ENCODE peak calls at places on chromosomes 16 and 17, in eight cellular contexts. A is fibroblast of lung; D is thoracic aorta; R is GM13977; E is activated CD8-positive, alpha-beta T cell treated with anti-CD3 and anti-CD28 coated beads for 36 hours; M is neural progenitor cell; B is neural crest cell; N is AG04450. L is an unnamed sample.

GRCh38 chr16:88938933-88939813 is 37.8 kb downstream of the CBFA2T3 start:
- DNase-seq in A (no peak), D (no peak), R (peak), E (peak), M (no peak), B (no peak), N (no peak), L (no peak)

GRCh38 chr17:6070895-6071511 is 824 bp downstream of the WSCD1 start:
- DNase-seq in A (peak), D (no peak), R (peak), E (no peak), M (peak), B (peak), N (no peak), L (no peak)

GRCh38 chr17:46851029-46851741 is at the start of gene WNT9B:
- DNase-seq in A (no peak), D (no peak), R (no peak), E (no peak), M (peak), B (no peak), N (no peak), L (no peak)

GRCh38 chr16:85729452-85729851 is 21.4 kb downstream of the C16orf74 start:
- DNase-seq in A (peak), D (no peak), R (no peak), E (no peak), M (no peak), B (no peak), N (no peak), L (no peak)

GRCh38 chr17:9064311-9064834 is 43.1 kb downstream of the NTN1 start:
- DNase-seq in A (no peak), D (no peak), R (no peak), E (no peak), M (no peak), B (no peak), N (no peak), L (no peak)

GRCh38 chr17:77734371-77735050 is 224.0 kb upstream of the TNRC6C start:
- DNase-seq in A (peak), D (peak), R (no peak), E (no peak), M (peak), B (no peak), N (no peak), L (peak)

GRCh38 chr17:68320311-68320865 is 29.1 kb downstream of the ARSG start:
- DNase-seq in A (no peak), D (no peak), R (no peak), E (no peak), M (no peak), B (no peak), N (no peak), L (no peak)

GRCh38 chr17:2883544-2884203 is 87.4 kb downstream of the RAP1GAP2 start:
- DNase-seq in A (peak), D (no peak), R (no peak), E (no peak), M (no peak), B (no peak), N (no peak), L (no peak)

GRCh38 chr17:56638536-56639177 is 45.2 kb downstream of the NOG start:
- DNase-seq in A (no peak), D (no peak), R (no peak), E (no peak), M (no peak), B (no peak), N (no peak), L (no peak)

GRCh38 chr16:68069511-68070248 is 15.5 kb upstream of the NFATC3 start:
- DNase-seq in A (no peak), D (no peak), R (no peak), E (peak), M (no peak), B (no peak), N (no peak), L (no peak)

GRCh38 chr16:48641770-48642169 is 31.8 kb upstream of the N4BP1 start:
- DNase-seq in A (no peak), D (no peak), R (no peak), E (no peak), M (no peak), B (no peak), N (no peak), L (no peak)

GRCh38 chr17:61757168-61757567 is 106.2 kb downstream of the BRIP1 start:
- DNase-seq in A (no peak), D (no peak), R (no peak), E (no peak), M (no peak), B (no peak), N (no peak), L (no peak)

GRCh38 chr17:17603178-17603894 is 11.8 kb upstream of the PEMT start:
- DNase-seq in A (no peak), D (no peak), R (no peak), E (no peak), M (no peak), B (no peak), N (no peak), L (no peak)

GRCh38 chr17:50272711-50273653 is 1.3 kb upstream of the TMEM92 start:
- DNase-seq in A (peak), D (no peak), R (peak), E (peak), M (peak), B (peak), N (no peak), L (peak)

GRCh38 chr16:27453476-27453825 is 51.5 kb downstream of the IL21R start:
- DNase-seq in A (no peak), D (no peak), R (no peak), E (no peak), M (no peak), B (no peak), N (no peak), L (no peak)

DNA sequence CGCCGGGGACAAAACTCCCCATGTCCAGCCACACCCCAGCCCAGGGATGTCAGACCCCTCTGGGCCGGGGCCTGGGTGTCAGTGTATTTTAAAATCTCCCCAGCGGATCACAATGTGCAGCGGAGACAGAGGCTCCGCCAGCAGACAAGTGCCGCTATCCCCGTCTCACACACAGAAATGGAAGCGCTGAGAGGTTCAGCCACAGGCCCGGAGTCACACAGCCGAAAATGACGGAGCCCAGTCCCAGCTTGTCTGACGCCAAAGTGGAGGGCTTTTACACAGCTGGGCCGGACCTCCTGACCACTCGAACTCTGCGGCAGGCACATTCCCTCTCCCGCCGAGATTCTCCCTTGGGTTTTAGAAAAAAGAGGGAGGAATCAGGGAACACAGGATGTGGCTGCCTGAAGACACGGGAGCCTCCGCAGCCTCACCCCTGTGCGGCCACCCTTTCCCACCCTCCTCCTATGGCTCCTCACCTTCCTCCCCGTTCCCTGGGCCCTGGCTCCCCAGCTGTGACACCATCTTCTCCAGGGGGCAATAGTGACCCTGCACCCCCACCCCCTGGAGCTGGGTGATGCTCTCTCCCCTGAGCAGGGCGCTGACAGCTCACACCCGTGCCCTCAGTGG is 6.8 kb upstream of the OSGIN1 start:
- DNase-seq in A (no peak), D (no peak), R (no peak), E (no peak), M (no peak), B (no peak), N (no peak), L (no peak)
- TF ChIP-seq CTCF in A (no peak), D (no peak), R (no peak), E (no peak), M (no peak), B (no peak), N (no peak), L (no peak)

GRCh38 chr17:48663134-48663924 is 37.2 kb upstream of the HOXB9 start:
- DNase-seq in A (no peak), D (no peak), R (no peak), E (no peak), M (no peak), B (no peak), N (no peak), L (no peak)
- TF ChIP-seq CTCF in A (no peak), D (no peak), R (no peak), E (no peak), M (peak), B (no peak), N (no peak), L (no peak)

GRCh38 chr16:19014456-19014855 is 30.7 kb downstream of the TMC7 start:
- DNase-seq in A (no peak), D (no peak), R (no peak), E (no peak), M (no peak), B (no peak), N (no peak), L (no peak)
- TF ChIP-seq CTCF in A (no peak), D (no peak), R (no peak), E (no peak), M (no peak), B (no peak), N (no peak), L (no peak)

DNA sequence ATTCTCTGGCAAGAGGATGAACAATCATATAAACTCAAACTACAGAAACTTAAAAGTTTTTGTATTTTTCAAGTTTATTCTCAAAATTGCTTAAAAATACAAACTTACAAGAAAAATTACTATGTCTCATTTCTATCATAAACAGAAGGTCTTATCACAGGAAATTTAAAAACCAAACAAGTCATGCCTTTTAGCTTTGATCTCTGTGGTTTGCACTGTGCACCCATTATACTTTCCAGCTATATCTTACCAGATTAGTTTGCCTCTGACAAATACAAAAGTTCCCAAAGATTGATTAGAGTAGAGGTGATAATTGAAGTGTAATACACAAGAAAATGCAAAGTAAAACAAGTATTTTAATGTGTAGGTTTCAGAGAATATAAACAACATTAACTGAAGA is 117.4 kb downstream of the MYO1D start:
- DNase-seq in A (no peak), D (no peak), R (no peak), E (no peak), M (no peak), B (no peak), N (no peak), L (no peak)
- TF ChIP-seq CTCF in A (no peak), D (no peak), R (no peak), E (no peak), M (no peak), B (no peak), N (no peak), L (no peak)

DNA sequence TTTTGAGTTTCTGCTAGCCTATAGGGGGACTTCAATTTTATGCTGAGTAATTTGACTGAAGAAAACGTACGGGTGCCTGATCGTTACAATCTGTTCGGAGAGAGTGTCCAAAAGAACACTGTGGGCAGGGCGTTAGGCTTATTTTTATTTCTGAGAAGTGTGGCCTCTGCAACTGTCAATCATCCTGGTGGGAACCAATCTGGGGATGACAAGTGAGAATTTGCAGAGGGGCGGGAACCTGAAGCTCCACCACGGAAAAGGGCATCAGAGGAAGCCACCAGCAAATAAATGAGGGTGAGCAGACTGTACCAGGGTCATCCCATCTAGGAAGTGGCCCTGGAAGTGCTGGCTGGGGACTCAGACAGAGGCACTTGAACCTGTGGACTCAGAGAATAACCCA is 12.0 kb upstream of the CDYL2 start:
- DNase-seq in A (no peak), D (no peak), R (no peak), E (no peak), M (no peak), B (no peak), N (no peak), L (no peak)
- TF ChIP-seq CTCF in A (no peak), D (no peak), R (no peak), E (no peak), M (no peak), B (no peak), N (no peak), L (no peak)

GRCh38 chr16:4338125-4338582 is 13.0 kb downstream of the PAM16 start:
- DNase-seq in A (no peak), D (no peak), R (no peak), E (no peak), M (no peak), B (no peak), N (no peak), L (no peak)
- TF ChIP-seq CTCF in A (no peak), D (no peak), R (no peak), E (no peak), M (no peak), B (no peak), N (peak), L (no peak)

DNA sequence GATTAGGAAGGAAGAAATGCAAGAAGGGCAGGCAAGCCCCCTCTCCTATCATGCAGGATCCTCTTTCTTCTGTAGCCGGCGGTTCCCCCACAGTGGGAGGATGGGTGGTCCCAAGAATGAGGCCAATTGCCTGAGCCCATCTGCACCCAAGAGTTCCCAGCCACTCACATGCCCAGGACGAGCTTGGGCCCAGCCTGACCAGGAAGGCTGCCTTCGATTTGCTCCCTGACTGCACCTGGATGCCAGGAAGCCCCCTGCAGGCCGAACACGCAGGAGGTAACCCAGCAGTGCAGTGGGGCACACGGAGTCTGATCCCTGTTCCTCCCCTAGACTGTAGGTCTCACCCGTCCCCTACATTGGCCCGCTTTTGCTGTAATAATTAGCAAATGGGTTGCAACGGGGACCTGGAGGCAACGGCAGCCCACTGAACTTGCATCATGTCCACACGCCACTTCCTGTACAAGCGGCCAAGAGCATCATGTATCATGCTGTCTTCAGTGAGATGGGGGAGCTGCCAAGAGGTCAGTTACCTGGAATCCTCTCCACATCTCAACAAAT is 67.5 kb downstream of the AMFR start:
- DNase-seq in A (no peak), D (no peak), R (peak), E (no peak), M (peak), B (no peak), N (no peak), L (no peak)
- TF ChIP-seq CTCF in A (no peak), D (no peak), R (no peak), E (no peak), M (no peak), B (no peak), N (peak), L (no peak)